ENCODE peak calls at places on chromosomes 1 and 21, in four cellular contexts. J is fibroblast of lung, N is anterior cingulate cortex, T is ecto neural progenitor cell. C is an unnamed sample.

GRCh38 chr21:16193758-16194606 is 464.2 kb downstream of the USP25 start:
- DNase-seq in J (peak; percentile 87), N (peak; percentile 68), T (peak; percentile 61), C (peak; percentile 80)

GRCh38 chr1:65075123-65075976 is 72.7 kb upstream of the AK4 start:
- DNase-seq in J (peak; percentile 76), N (no peak), T (peak; percentile 56), C (peak; percentile 71)

GRCh38 chr1:177439301-177439700 is 268.5 kb downstream of the BRINP2 start:
- DNase-seq in J (no peak), N (no peak), T (no peak), C (no peak)

GRCh38 chr1:21586926-21587601 is 77.8 kb downstream of the ALPL start:
- DNase-seq in J (peak; percentile 72), N (peak; percentile 24), T (no peak), C (peak; percentile 84)

GRCh38 chr21:45427331-45428271 is 22.6 kb downstream of the COL18A1 start:
- DNase-seq in J (peak; percentile 97), N (no peak), T (no peak), C (peak; percentile 96)

GRCh38 chr1:3257788-3258187 is 188.8 kb downstream of the PRDM16 start:
- DNase-seq in J (no peak), N (no peak), T (no peak), C (no peak)

GRCh38 chr1:237041795-237042466 is at the start of gene RYR2:
- DNase-seq in J (peak; percentile 12), N (no peak), T (peak; percentile 85), C (no peak)

GRCh38 chr1:153985341-153985912 is 712 bp downstream of the RAB13 start:
- DNase-seq in J (peak; percentile 83), N (peak; percentile 12), T (no peak), C (peak; percentile 72)

GRCh38 chr1:170978371-170978900 is 43.1 kb downstream of the MROH9 start:
- DNase-seq in J (no peak), N (no peak), T (no peak), C (no peak)

GRCh38 chr1:32881871-32882850 is 4.1 kb upstream of the HPCA start:
- DNase-seq in J (no peak), N (peak; percentile 47), T (no peak), C (no peak)

GRCh38 chr1:192986110-192986747 is 72.9 kb downstream of the UCHL5 start:
- DNase-seq in J (no peak), N (no peak), T (no peak), C (no peak)

GRCh38 chr1:198678301-198678836 is 39.5 kb downstream of the PTPRC start:
- DNase-seq in J (no peak), N (no peak), T (no peak), C (no peak)

GRCh38 chr1:8569242-8569641 is 248.2 kb downstream of the RERE start:
- DNase-seq in J (no peak), N (no peak), T (no peak), C (no peak)

GRCh38 chr1:20590313-20590777 is 1.4 kb downstream of the CDA start:
- DNase-seq in J (peak; percentile 64), N (no peak), T (no peak), C (peak; percentile 92)

GRCh38 chr1:202200112-202200548 is 6.5 kb downstream of the LGR6 start:
- DNase-seq in J (no peak), N (no peak), T (no peak), C (peak; percentile 23)

GRCh38 chr1:6795661-6796060 is 10.4 kb downstream of the CAMTA1 start:
- DNase-seq in J (peak; percentile 89), N (no peak), T (no peak), C (peak; percentile 92)

GRCh38 chr1:8136766-8137165 is 110.7 kb upstream of the ERRFI1 start:
- DNase-seq in J (no peak), N (no peak), T (no peak), C (peak; percentile 78)

GRCh38 chr1:245016700-245017099 is 138.1 kb upstream of the KIF26B start:
- DNase-seq in J (no peak), N (no peak), T (no peak), C (no peak)

GRCh38 chr1:234778215-234779159 is 168.5 kb upstream of the IRF2BP2 start:
- DNase-seq in J (no peak), N (no peak), T (peak; percentile 77), C (peak; percentile 8)

GRCh38 chr1:29650041-29650400 is 413.7 kb downstream of the PTPRU start:
- DNase-seq in J (no peak), N (no peak), T (peak; percentile 21), C (no peak)

GRCh38 chr1:23772049-23772853 is 6.0 kb upstream of the PITHD1 start:
- DNase-seq in J (peak; percentile 81), N (peak; percentile 76), T (peak; percentile 91), C (peak; percentile 79)

GRCh38 chr1:93616996-93617669 is 64.5 kb downstream of the BCAR3 start:
- DNase-seq in J (no peak), N (peak; percentile 32), T (no peak), C (no peak)

GRCh38 chr1:183609313-183609712 is 19.1 kb upstream of the NCF2 start:
- DNase-seq in J (peak; percentile 71), N (peak; percentile 63), T (no peak), C (peak; percentile 75)

C was measured in fibroblast of villous mesenchyme.